ENCODE peak calls at places on chromosomes 13 and 19, in seven cellular contexts. O, N, C, P, K, D and F are unnamed samples.

GRCh38 chr13:106151056-106151699 is 384.3 kb downstream of the EFNB2 start:
- DNase-seq in O (no peak), N (peak), C (no peak), P (no peak), K (no peak), D (no peak), F (peak)

GRCh38 chr19:30898353-30899103 is 450.7 kb downstream of the TSHZ3 start:
- DNase-seq in O (no peak), N (no peak), C (no peak), P (no peak), K (no peak), D (no peak), F (no peak)

GRCh38 chr19:55117063-55117635 is 288 bp downstream of the PPP1R12C start:
- DNase-seq in O (no peak), N (no peak), C (no peak), P (no peak), K (no peak), D (no peak), F (no peak)

GRCh38 chr19:30504272-30504671 is 132.1 kb downstream of the ZNF536 start:
- DNase-seq in O (no peak), N (no peak), C (no peak), P (no peak), K (no peak), D (no peak), F (no peak)

GRCh38 chr13:76286178-76286577 is 600.0 kb downstream of the KCTD12 start:
- DNase-seq in O (no peak), N (peak), C (no peak), P (no peak), K (no peak), D (no peak), F (no peak)

GRCh38 chr13:112324121-112324520 is 52.0 kb upstream of the SPACA7 start:
- DNase-seq in O (no peak), N (no peak), C (no peak), P (no peak), K (no peak), D (no peak), F (no peak)

GRCh38 chr13:114154476-114154875 is 22.1 kb upstream of the RASA3 start:
- DNase-seq in O (no peak), N (no peak), C (no peak), P (no peak), K (peak), D (no peak), F (no peak)

GRCh38 chr13:96075953-96076543 is 13.9 kb upstream of the HS6ST3 start:
- DNase-seq in O (no peak), N (peak), C (no peak), P (no peak), K (peak), D (no peak), F (no peak)

GRCh38 chr13:98706446-98707110 is 45.9 kb downstream of the SLC15A1 start:
- DNase-seq in O (no peak), N (no peak), C (no peak), P (no peak), K (no peak), D (no peak), F (no peak)

GRCh38 chr13:73058432-73058740 is 419 bp upstream of the KLF5 start:
- DNase-seq in O (no peak), N (no peak), C (no peak), P (no peak), K (no peak), D (no peak), F (no peak)

GRCh38 chr13:111153977-111154332 is 38.8 kb downstream of the ARHGEF7 start:
- DNase-seq in O (no peak), N (no peak), C (peak), P (peak), K (no peak), D (no peak), F (no peak)

GRCh38 chr19:48090281-48090802 is 20.3 kb downstream of the PLA2G4C start:
- DNase-seq in O (no peak), N (peak), C (peak), P (no peak), K (no peak), D (no peak), F (no peak)